ENCODE peak calls at places on chromosomes 12 and 14, in nine cellular contexts. J is adrenal gland, R is heart left ventricle, N is ovary, M is IMR-90, E is A549, U is uterus, C is K562, A is right lobe of liver. T is an unnamed sample.

GRCh38 chr12:132295101-132295526 is 34.3 kb downstream of the GALNT9 start:
- DNase-seq in J (no peak), R (no peak), N (no peak), M (no peak), E (no peak), U (no peak), C (no peak), A (peak; percentile 31), T (no peak)

GRCh38 chr14:34355584-34356266 is 106.3 kb downstream of the SPTSSA start:
- DNase-seq in J (peak; percentile 56), R (peak; percentile 10), N (no peak), M (peak; percentile 75), E (no peak), U (no peak), C (peak; percentile 12), A (no peak), T (no peak)

GRCh38 chr12:115660211-115660805 is 617.2 kb downstream of the MED13L start:
- DNase-seq in J (peak; percentile 21), R (peak; percentile 67), N (no peak), M (no peak), E (no peak), U (no peak), C (no peak), A (no peak), T (no peak)

GRCh38 chr14:93304771-93305170 is 28.1 kb downstream of the BTBD7 start:
- DNase-seq in J (no peak), R (no peak), N (no peak), M (peak; percentile 56), E (no peak), U (no peak), C (no peak), A (no peak), T (no peak)

GRCh38 chr12:80936642-80937390 is 918 bp downstream of the LIN7A start:
- DNase-seq in J (no peak), R (peak; percentile 32), N (peak; percentile 62), M (peak; percentile 42), E (peak; percentile 16), U (peak; percentile 44), C (no peak), A (peak; percentile 86), T (peak; percentile 85)

GRCh38 chr12:102833687-102834435 is 83.2 kb downstream of the PAH start:
- DNase-seq in J (no peak), R (no peak), N (peak; percentile 35), M (no peak), E (no peak), U (no peak), C (peak; percentile 3), A (no peak), T (no peak)

GRCh38 chr12:29547151-29547561 is 49.7 kb upstream of the OVCH1 start:
- DNase-seq in J (no peak), R (no peak), N (no peak), M (peak; percentile 85), E (no peak), U (no peak), C (no peak), A (no peak), T (no peak)

GRCh38 chr12:50201987-50202521 is 34.9 kb upstream of the CERS5 start:
- DNase-seq in J (no peak), R (no peak), N (no peak), M (peak; percentile 96), E (no peak), U (no peak), C (no peak), A (no peak), T (no peak)

GRCh38 chr12:30729547-30729946 is 25.2 kb downstream of the CAPRIN2 start:
- DNase-seq in J (no peak), R (no peak), N (no peak), M (no peak), E (no peak), U (no peak), C (no peak), A (no peak), T (no peak)

GRCh38 chr14:58455593-58456265 is 28.2 kb downstream of the KIAA0586 start:
- DNase-seq in J (no peak), R (no peak), N (no peak), M (peak; percentile 24), E (peak; percentile 46), U (no peak), C (no peak), A (no peak), T (peak; percentile 7)

GRCh38 chr14:22505751-22506710 is 83.0 kb downstream of the DAD1 start:
- DNase-seq in J (no peak), R (no peak), N (no peak), M (no peak), E (no peak), U (no peak), C (no peak), A (no peak), T (no peak)

GRCh38 chr12:120224304-120225199 is 23.6 kb upstream of the RPLP0 start:
- DNase-seq in J (no peak), R (peak; percentile 60), N (no peak), M (no peak), E (no peak), U (no peak), C (no peak), A (no peak), T (no peak)

GRCh38 chr12:45234134-45234865 is 18.4 kb downstream of the ANO6 start:
- DNase-seq in J (peak; percentile 70), R (peak; percentile 53), N (peak; percentile 52), M (peak; percentile 98), E (peak; percentile 84), U (peak; percentile 58), C (peak; percentile 75), A (no peak), T (no peak)

GRCh38 chr12:111807232-111807631 is 34.8 kb upstream of the MAPKAPK5 start:
- DNase-seq in J (no peak), R (no peak), N (no peak), M (no peak), E (no peak), U (peak; percentile 6), C (no peak), A (no peak), T (no peak)

GRCh38 chr14:33943484-33943883 is 7.4 kb downstream of the EGLN3 start:
- DNase-seq in J (no peak), R (no peak), N (no peak), M (no peak), E (no peak), U (no peak), C (no peak), A (no peak), T (no peak)

GRCh38 chr12:93571854-93572711 is at the start of gene SOCS2:
- DNase-seq in J (peak; percentile 55), R (peak; percentile 66), N (peak; percentile 73), M (peak; percentile 21), E (peak; percentile 35), U (peak; percentile 51), C (peak; percentile 82), A (peak; percentile 62), T (no peak)

GRCh38 chr12:102298022-102298421 is 100.4 kb upstream of the PMCH start:
- DNase-seq in J (no peak), R (no peak), N (no peak), M (peak; percentile 69), E (no peak), U (no peak), C (no peak), A (no peak), T (no peak)

DNA sequence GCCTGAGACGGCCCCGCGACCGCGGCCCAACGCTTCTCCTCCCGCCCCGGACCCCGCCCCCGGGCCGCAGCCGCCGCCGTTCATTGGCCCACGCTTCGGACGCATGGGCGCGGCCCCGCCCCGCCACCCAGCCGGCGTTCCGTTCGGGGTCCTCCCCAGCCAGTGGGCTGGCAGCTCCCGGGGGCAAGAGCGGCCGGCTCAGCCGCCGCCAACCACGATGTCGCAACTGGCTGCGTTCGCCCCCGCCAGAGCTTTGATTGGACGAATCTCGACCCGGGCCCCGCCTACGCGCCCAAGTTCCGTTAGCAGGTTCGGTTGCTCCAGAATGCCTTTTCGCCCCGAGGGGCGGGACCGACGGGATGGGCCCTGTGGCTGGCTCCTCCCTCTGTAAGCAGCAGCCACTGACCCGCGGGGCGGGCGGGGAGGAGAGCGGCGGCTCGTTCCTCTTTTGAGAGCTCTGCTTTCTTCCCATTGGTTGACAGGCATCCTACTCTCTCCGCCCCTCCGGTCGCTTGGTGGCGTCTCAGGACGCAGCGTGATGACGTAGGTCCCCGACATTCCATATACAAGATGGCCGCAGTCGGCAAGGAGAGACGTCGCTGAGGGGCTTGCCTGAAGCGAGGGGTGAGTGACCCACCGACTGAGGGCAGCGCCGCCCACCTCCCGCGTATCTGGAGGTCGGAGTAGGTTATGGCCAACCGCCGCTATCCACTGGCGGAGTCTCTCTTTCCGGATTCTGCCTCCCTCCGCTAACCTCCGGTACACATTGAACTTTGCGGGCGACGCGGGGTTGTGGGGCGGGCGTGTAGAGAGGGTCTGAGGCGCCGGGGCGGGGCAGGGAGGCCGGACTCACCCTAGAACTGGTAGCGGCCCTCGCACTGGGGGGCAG is at the start of the genes CCNK and SETD3:
- DNase-seq in J (peak; percentile 100), R (peak; percentile 100), N (peak; percentile 100), M (peak; percentile 100), E (peak; percentile 99), U (peak; percentile 100), C (peak; percentile 97), A (peak; percentile 100), T (peak; percentile 99)
- TF ChIP-seq POLR2A in J (peak; percentile 95), R (peak; percentile 74), N (peak; percentile 98), M (peak; percentile 96), E (peak; percentile 93), U (peak; percentile 95), C (peak; percentile 92), A (peak; percentile 89), T (peak; percentile 78)

GRCh38 chr14:50560929-50561280 is 960 bp downstream of the ATL1 start:
- DNase-seq in J (peak; percentile 76), R (peak; percentile 75), N (peak; percentile 90), M (peak; percentile 71), E (peak; percentile 26), U (peak; percentile 84), C (peak; percentile 20), A (peak; percentile 64), T (peak; percentile 67)
- TF ChIP-seq POLR2A in J (peak; percentile 53), R (no peak), N (peak; percentile 68), M (peak; percentile 13), E (peak; percentile 33), U (peak; percentile 28), C (no peak), A (no peak), T (no peak)

DNA sequence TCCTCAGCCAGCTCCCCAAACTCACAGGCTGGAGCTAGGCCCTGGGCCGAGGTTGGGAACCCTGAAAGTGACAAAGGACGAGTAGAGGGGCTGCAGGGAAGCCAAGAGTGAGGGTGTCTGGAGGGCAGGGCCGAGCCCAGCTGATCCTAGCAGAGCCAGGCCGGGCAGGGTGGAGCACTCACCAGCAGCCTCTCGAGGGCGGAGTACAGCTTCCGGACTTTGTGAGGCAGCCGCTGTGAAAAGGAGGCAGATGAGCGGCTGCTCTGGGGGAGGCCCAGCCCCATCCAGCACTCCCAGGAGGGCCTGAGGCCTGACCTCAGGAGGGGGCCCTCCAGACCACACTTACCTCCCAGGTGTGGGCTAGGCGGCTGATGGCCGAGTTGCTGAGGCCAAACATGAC is 14.7 kb upstream of the ENDOU start:
- DNase-seq in J (no peak), R (peak; percentile 67), N (no peak), M (no peak), E (no peak), U (no peak), C (peak; percentile 65), A (no peak), T (no peak)
- TF ChIP-seq POLR2A in J (no peak), R (no peak), N (no peak), M (no peak), E (no peak), U (no peak), C (no peak), A (no peak), T (no peak)

DNA sequence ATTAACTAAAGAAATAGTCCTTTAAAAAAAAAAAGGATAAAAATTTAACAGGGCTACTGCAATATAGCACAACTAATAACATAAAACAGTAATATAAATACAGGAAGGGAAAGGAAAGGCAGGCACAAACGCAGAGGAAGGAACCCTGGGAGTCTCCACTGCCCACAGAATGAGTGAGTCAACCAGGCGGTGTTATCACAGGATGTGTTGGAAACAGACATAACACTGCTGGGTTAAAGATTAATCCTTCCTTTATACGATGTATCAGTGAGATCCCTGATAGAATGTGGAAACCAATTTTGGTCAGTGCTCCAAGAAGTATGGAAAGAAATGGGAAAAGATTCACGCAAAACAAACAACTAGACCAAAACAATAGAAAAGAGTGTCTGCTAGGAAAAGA is 47.9 kb downstream of the FGD6 start:
- DNase-seq in J (peak; percentile 58), R (no peak), N (no peak), M (peak; percentile 92), E (peak; percentile 94), U (no peak), C (peak; percentile 72), A (no peak), T (no peak)
- TF ChIP-seq POLR2A in J (no peak), R (no peak), N (no peak), M (no peak), E (no peak), U (no peak), C (no peak), A (no peak), T (no peak)